ENCODE peak calls at places on chromosomes 3 and 15, in five cellular contexts. One of them, this sample, is unnamed.

GRCh38 chr3:111662012-111662411 is 66.9 kb upstream of the ZBED2 start:
- DNase-seq in mucosa of descending colon: no peak
- DNase-seq in nephron progenitor cell: no peak
- DNase-seq in GM19239: no peak
- DNase-seq in epithelial cell of prostate: no peak
- DNase-seq in this sample: no peak

GRCh38 chr15:80240261-80240660 is 11.8 kb downstream of the CTXND1 start:
- DNase-seq in mucosa of descending colon: no peak
- DNase-seq in nephron progenitor cell: no peak
- DNase-seq in GM19239: no peak
- DNase-seq in epithelial cell of prostate: no peak
- DNase-seq in this sample: no peak

GRCh38 chr3:42071720-42072582 is 19.2 kb upstream of the TRAK1 start:
- DNase-seq in GM19239: no peak
- DNase-seq in nephron progenitor cell: no peak
- DNase-seq in epithelial cell of prostate: no peak
- DNase-seq in mucosa of descending colon: peak; percentile 70
- DNase-seq in this sample: peak; percentile 84

GRCh38 chr3:37683321-37683720 is 178.4 kb upstream of the CTDSPL start:
- DNase-seq in GM19239: no peak
- DNase-seq in mucosa of descending colon: no peak
- DNase-seq in nephron progenitor cell: no peak
- DNase-seq in epithelial cell of prostate: no peak
- DNase-seq in this sample: no peak

GRCh38 chr3:125062904-125063618 is 7.3 kb upstream of the HEG1 start:
- DNase-seq in mucosa of descending colon: no peak
- DNase-seq in nephron progenitor cell: no peak
- DNase-seq in epithelial cell of prostate: peak; percentile 43
- DNase-seq in GM19239: no peak
- DNase-seq in this sample: no peak

GRCh38 chr3:125001557-125002413 is 54.0 kb downstream of the HEG1 start:
- DNase-seq in GM19239: no peak
- DNase-seq in mucosa of descending colon: no peak
- DNase-seq in nephron progenitor cell: no peak
- DNase-seq in epithelial cell of prostate: no peak
- DNase-seq in this sample: no peak

GRCh38 chr3:146585156-146585555 is 20.0 kb downstream of the PLSCR5 start:
- DNase-seq in GM19239: no peak
- DNase-seq in mucosa of descending colon: no peak
- DNase-seq in nephron progenitor cell: no peak
- DNase-seq in epithelial cell of prostate: no peak
- DNase-seq in this sample: no peak

GRCh38 chr3:129398803-129399144 is 29.7 kb downstream of the EFCAB12 start:
- DNase-seq in GM19239: no peak
- DNase-seq in nephron progenitor cell: peak; percentile 25
- DNase-seq in mucosa of descending colon: peak; percentile 57
- DNase-seq in epithelial cell of prostate: no peak
- DNase-seq in this sample: peak; percentile 26

GRCh38 chr15:100060276-100060926 is 281.4 kb downstream of the ADAMTS17 start:
- DNase-seq in mucosa of descending colon: no peak
- DNase-seq in nephron progenitor cell: no peak
- DNase-seq in epithelial cell of prostate: no peak
- DNase-seq in GM19239: no peak
- DNase-seq in this sample: no peak

GRCh38 chr15:59866642-59867041 is 137.5 kb upstream of the FOXB1 start:
- DNase-seq in nephron progenitor cell: no peak
- DNase-seq in GM19239: no peak
- DNase-seq in mucosa of descending colon: no peak
- DNase-seq in epithelial cell of prostate: no peak
- DNase-seq in this sample: no peak

GRCh38 chr3:108486910-108487309 is 23.5 kb downstream of the MYH15 start:
- DNase-seq in nephron progenitor cell: peak; percentile 32
- DNase-seq in epithelial cell of prostate: peak; percentile 51
- DNase-seq in mucosa of descending colon: no peak
- DNase-seq in GM19239: no peak
- DNase-seq in this sample: no peak

This sample was measured in GM12865.